ENCODE peak calls at places on chromosomes 1 and 21, in six cellular contexts. W is brain microvascular endothelial cell, F is spleen, E is cardiac fibroblast, R is uterus, H is cardiac muscle cell. U is an unnamed sample.
A peak's percentile ranks its signal among the peaks of the same experiment; 100 is the strongest.

GRCh38 chr1:79749607-79750006 is 743.1 kb upstream of the ADGRL4 start:
- DNase-seq in F (no peak), W (no peak), H (no peak), R (no peak), E (no peak), U (no peak)

GRCh38 chr1:167291539-167292195 is 71.0 kb downstream of the POU2F1 start:
- DNase-seq in W (peak; percentile 13), E (no peak), F (no peak), R (no peak), H (no peak), U (no peak)

GRCh38 chr1:177431123-177431522 is 260.4 kb downstream of the BRINP2 start:
- DNase-seq in R (no peak), W (no peak), F (no peak), E (no peak), H (no peak), U (no peak)

GRCh38 chr1:40901886-40902633 is 39.9 kb upstream of the CITED4 start:
- DNase-seq in E (peak; percentile 96), H (no peak), F (no peak), W (peak; percentile 89), R (peak; percentile 27), U (peak; percentile 21)

GRCh38 chr21:38942617-38943245 is 137.0 kb downstream of the ETS2 start:
- DNase-seq in W (no peak), H (no peak), R (no peak), E (no peak), F (no peak), U (no peak)

GRCh38 chr1:36752891-36753361 is 270.2 kb upstream of the CSF3R start:
- DNase-seq in H (no peak), R (no peak), E (no peak), W (no peak), F (peak; percentile 47), U (no peak)

GRCh38 chr1:204989266-204990058 is 53.5 kb upstream of the CNTN2 start:
- DNase-seq in W (peak; percentile 58), E (peak; percentile 78), F (peak; percentile 89), R (peak; percentile 37), H (peak; percentile 83), U (peak; percentile 60)

GRCh38 chr1:203590559-203590958 is 36.1 kb upstream of the ATP2B4 start:
- DNase-seq in W (peak; percentile 22), F (no peak), H (no peak), R (peak; percentile 43), E (peak; percentile 43), U (no peak)

GRCh38 chr21:27359141-27359540 is 392.3 kb upstream of the ADAMTS5 start:
- DNase-seq in R (no peak), F (no peak), E (no peak), W (no peak), H (no peak), U (no peak)

GRCh38 chr1:201279313-201279712 is 4.0 kb upstream of the PKP1 start:
- DNase-seq in H (peak; percentile 28), R (no peak), W (no peak), F (no peak), E (peak; percentile 54), U (no peak)

GRCh38 chr21:42306366-42307035 is 8.7 kb downstream of the TFF3 start:
- DNase-seq in R (no peak), F (peak; percentile 62), E (no peak), W (no peak), H (no peak), U (no peak)

GRCh38 chr1:5968161-5968736 is 24.0 kb downstream of the NPHP4 start:
- DNase-seq in F (no peak), H (no peak), E (no peak), R (no peak), W (no peak), U (no peak)

GRCh38 chr1:9322845-9323244 is 30.2 kb downstream of the SPSB1 start:
- DNase-seq in H (peak; percentile 45), R (no peak), E (no peak), F (no peak), W (no peak), U (no peak)

GRCh38 chr1:115522386-115522785 is 119.4 kb upstream of the VANGL1 start:
- DNase-seq in W (no peak), R (no peak), F (no peak), H (no peak), E (no peak), U (no peak)

GRCh38 chr21:30986966-30987365 is 51.3 kb downstream of the KRTAP19-8 start:
- DNase-seq in F (no peak), H (no peak), E (no peak), R (no peak), W (no peak), U (no peak)

GRCh38 chr1:22166439-22166838 is 23.5 kb upstream of the WNT4 start:
- DNase-seq in R (no peak), H (no peak), E (no peak), F (no peak), W (no peak), U (peak; percentile 38)

GRCh38 chr1:8137406-8138244 is 111.5 kb upstream of the ERRFI1 start:
- DNase-seq in R (peak; percentile 56), F (no peak), E (peak; percentile 98), W (peak; percentile 95), H (no peak), U (no peak)

GRCh38 chr1:64861611-64862010 is 104.7 kb downstream of the JAK1 start:
- DNase-seq in R (no peak), F (no peak), W (no peak), E (peak; percentile 22), H (peak; percentile 76), U (peak; percentile 18)
- TF ChIP-seq CTCF in R (peak; percentile 20), F (no peak), W (peak; percentile 52), E (no peak), H (peak; percentile 19), U (peak; percentile 9)

GRCh38 chr1:114216431-114217173 is 62.9 kb upstream of the SYT6 start:
- DNase-seq in E (no peak), W (no peak), R (no peak), H (no peak), F (no peak), U (no peak)

GRCh38 chr1:114218397-114219237 is 64.9 kb upstream of the SYT6 start:
- DNase-seq in W (no peak), H (no peak), E (no peak), R (no peak), F (no peak), U (no peak)

GRCh38 chr1:114222920-114223319 is 69.3 kb upstream of the SYT6 start:
- DNase-seq in W (no peak), E (no peak), R (no peak), F (no peak), H (no peak), U (no peak)

GRCh38 chr1:114215426-114215825 is 61.8 kb upstream of the SYT6 start:
- DNase-seq in W (no peak), H (no peak), F (no peak), R (no peak), E (no peak), U (no peak)

DNA sequence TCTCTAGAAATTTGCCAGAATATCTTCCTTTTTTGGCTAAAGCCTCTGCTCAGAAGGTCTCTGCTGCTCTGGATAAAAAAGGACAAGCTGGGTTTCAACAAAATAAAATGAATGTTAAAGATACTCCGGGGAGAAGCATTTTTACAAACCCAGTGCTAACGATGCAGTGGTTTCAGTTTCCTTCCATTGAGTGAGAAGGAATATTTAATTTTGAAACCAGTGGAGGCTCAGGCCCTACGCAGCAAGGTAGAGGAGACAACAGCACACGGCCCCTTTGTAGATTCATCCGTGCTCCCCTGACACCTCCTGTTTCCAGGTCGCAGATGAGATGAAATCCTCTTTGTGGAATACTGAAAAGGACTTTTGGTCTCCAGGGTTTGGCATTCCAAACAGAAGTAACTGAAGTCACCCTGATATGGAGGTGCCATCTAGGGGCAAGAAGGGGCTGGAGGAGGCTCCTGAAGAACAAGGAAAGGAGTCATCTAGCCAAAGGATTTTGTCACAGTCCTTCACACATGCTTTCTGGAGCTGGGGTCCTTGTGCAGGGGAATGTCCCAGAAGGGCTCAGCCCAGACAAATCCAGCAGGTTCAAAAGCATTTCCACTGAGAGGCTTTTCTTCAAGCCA is 65.7 kb upstream of the SYT6 start:
- DNase-seq in H (peak; percentile 17), R (no peak), W (no peak), E (peak; percentile 9), F (no peak), U (no peak)
- H3K4me3 ChIP-seq in H (no peak overlapping the region), R (peak overlapping the region; percentile 27), W (no peak overlapping the region), E (no peak overlapping the region), F (no peak overlapping the region), U (no peak overlapping the region)

DNA sequence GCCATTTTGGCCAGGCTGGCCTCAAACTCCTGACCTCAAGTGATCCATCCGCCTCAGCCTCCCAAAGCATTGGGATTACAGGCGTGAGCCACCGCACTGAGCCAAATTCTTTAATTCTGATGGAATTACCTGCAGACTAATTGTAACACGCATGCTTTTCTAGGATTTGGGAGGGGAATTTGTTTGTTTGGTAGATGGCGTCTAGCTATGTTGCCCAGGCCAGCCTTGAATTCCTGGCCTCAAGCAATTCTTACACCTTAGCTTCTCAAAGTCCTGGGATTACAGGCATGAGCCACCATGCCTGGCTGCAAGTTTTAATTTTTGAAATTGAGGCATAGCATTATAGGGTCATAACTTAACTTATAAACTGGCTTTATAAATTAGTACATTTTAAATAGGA is 18.6 kb downstream of the RTCA start:
- DNase-seq in E (no peak), R (no peak), F (no peak), H (no peak), W (no peak), U (no peak)
- TF ChIP-seq CTCF in E (no peak), R (no peak), F (no peak), H (no peak), W (no peak), U (no peak)

GRCh38 chr1:93584238-93585003 is 97.2 kb downstream of the BCAR3 start:
- DNase-seq in F (peak; percentile 29), E (no peak), R (no peak), W (no peak), H (no peak), U (no peak)
- H3K4me3 ChIP-seq in F (no peak overlapping the region), E (no peak overlapping the region), R (no peak overlapping the region), W (no peak overlapping the region), H (no peak overlapping the region), U (no peak overlapping the region)

GRCh38 chr1:212951058-212951923 is 950 bp downstream of the VASH2 start:
- DNase-seq in H (peak; percentile 37), E (no peak), W (no peak), R (no peak), F (no peak), U (no peak)

GRCh38 chr1:212952596-212952995 is 2.3 kb downstream of the VASH2 start:
- DNase-seq in R (no peak), F (no peak), E (no peak), W (no peak), H (no peak), U (no peak)

GRCh38 chr1:212946872-212947271 is 3.5 kb upstream of the VASH2 start:
- DNase-seq in W (no peak), H (no peak), F (no peak), E (no peak), R (no peak), U (peak; percentile 45)

GRCh38 chr1:212949771-212950170 is 570 bp upstream of the VASH2 start:
- DNase-seq in H (no peak), W (no peak), F (no peak), E (no peak), R (no peak), U (no peak)

GRCh38 chr1:212950243-212951057 is at the start of gene VASH2:
- DNase-seq in F (peak; percentile 91), R (peak; percentile 85), E (peak; percentile 65), W (peak; percentile 75), H (peak; percentile 94), U (peak; percentile 93)
- TF ChIP-seq CTCF in F (no peak), R (no peak), E (no peak), W (peak; percentile 18), H (no peak), U (no peak)